ENCODE peak calls at places on chromosomes 16 and 17, in six cellular contexts. E is right lobe of liver, L is A549, B is heart left ventricle, Z is suprapubic skin, Q is adrenal gland. W is an unnamed sample.

GRCh38 chr17:75683467-75684041 is 16.4 kb downstream of the SAP30BP start:
- DNase-seq in E (no peak), L (peak), B (no peak), Z (no peak), Q (no peak), W (peak)

GRCh38 chr17:60678118-60678444 is 430 bp downstream of the BCAS3 start:
- DNase-seq in E (no peak), L (no peak), B (no peak), Z (no peak), Q (no peak), W (peak)

GRCh38 chr17:41058741-41059140 is 1.2 kb downstream of the KRTAP2-3 start:
- DNase-seq in E (no peak), L (peak), B (no peak), Z (no peak), Q (no peak), W (no peak)

GRCh38 chr16:66888647-66889615 is 8.6 kb downstream of the PDP2 start:
- DNase-seq in E (no peak), L (no peak), B (no peak), Z (no peak), Q (no peak), W (no peak)

GRCh38 chr16:52404546-52404945 is 142.4 kb downstream of the TOX3 start:
- DNase-seq in E (no peak), L (no peak), B (no peak), Z (no peak), Q (no peak), W (no peak)

GRCh38 chr17:20121359-20122235 is 112.4 kb downstream of the SPECC1 start:
- DNase-seq in E (no peak), L (peak), B (no peak), Z (no peak), Q (peak), W (peak)

GRCh38 chr17:45385331-45385997 is 47.2 kb downstream of the ARHGAP27 start:
- DNase-seq in E (peak), L (peak), B (peak), Z (peak), Q (peak), W (peak)

GRCh38 chr17:82882715-82883446 is 43.1 kb upstream of the ZNF750 start:
- DNase-seq in E (no peak), L (no peak), B (peak), Z (no peak), Q (peak), W (no peak)

GRCh38 chr16:52569296-52569695 is 22.4 kb upstream of the TOX3 start:
- DNase-seq in E (no peak), L (no peak), B (no peak), Z (no peak), Q (no peak), W (no peak)

GRCh38 chr17:45971698-45972141 is 27.3 kb upstream of the STH start:
- DNase-seq in E (no peak), L (no peak), B (no peak), Z (no peak), Q (no peak), W (no peak)

GRCh38 chr16:3389663-3390338 is 11.0 kb downstream of the ZSCAN32 start:
- DNase-seq in E (no peak), L (no peak), B (no peak), Z (no peak), Q (no peak), W (no peak)

GRCh38 chr16:52597772-52598483 is 51.0 kb upstream of the TOX3 start:
- DNase-seq in E (no peak), L (no peak), B (no peak), Z (no peak), Q (no peak), W (no peak)

GRCh38 chr17:38463451-38463858 is 35.2 kb downstream of the ARHGAP23 start:
- DNase-seq in E (no peak), L (no peak), B (peak), Z (no peak), Q (peak), W (no peak)

GRCh38 chr16:15482068-15482747 is 47.8 kb downstream of the BMERB1 start:
- DNase-seq in E (peak), L (peak), B (no peak), Z (no peak), Q (peak), W (peak)

GRCh38 chr17:82461827-82462524 is 3.4 kb downstream of the NARF start:
- DNase-seq in E (peak), L (no peak), B (no peak), Z (no peak), Q (no peak), W (no peak)

GRCh38 chr17:77391668-77392375 is 251.1 kb downstream of the SEC14L1 start:
- DNase-seq in E (no peak), L (peak), B (no peak), Z (peak), Q (no peak), W (peak)

GRCh38 chr16:68668266-68668665 is 23.2 kb downstream of the CDH3 start:
- DNase-seq in E (no peak), L (no peak), B (no peak), Z (no peak), Q (no peak), W (no peak)

GRCh38 chr17:18005496-18005895 is 32.8 kb downstream of the DRC3 start:
- DNase-seq in E (no peak), L (no peak), B (no peak), Z (no peak), Q (no peak), W (no peak)

GRCh38 chr16:48421741-48422140 is 36.5 kb upstream of the SIAH1 start:
- DNase-seq in E (no peak), L (no peak), B (no peak), Z (no peak), Q (no peak), W (no peak)

GRCh38 chr16:72068930-72069329 is 5.9 kb downstream of the HPR start:
- DNase-seq in E (no peak), L (no peak), B (no peak), Z (no peak), Q (no peak), W (no peak)

GRCh38 chr17:19335951-19336631 is 26.4 kb downstream of the B9D1 start:
- DNase-seq in E (no peak), L (no peak), B (no peak), Z (no peak), Q (no peak), W (no peak)

GRCh38 chr17:3960764-3961163 is 3.5 kb downstream of the ATP2A3 start:
- DNase-seq in E (no peak), L (no peak), B (no peak), Z (no peak), Q (peak), W (no peak)

GRCh38 chr16:22189473-22190168 is 16.5 kb upstream of the EEF2K start:
- DNase-seq in E (peak), L (no peak), B (peak), Z (peak), Q (peak), W (no peak)

GRCh38 chr17:48014603-48015037 is 23.0 kb downstream of the COPZ2 start:
- DNase-seq in E (no peak), L (no peak), B (no peak), Z (no peak), Q (no peak), W (no peak)

GRCh38 chr17:3378321-3378720 is 7.8 kb downstream of the OR3A2 start:
- DNase-seq in E (no peak), L (no peak), B (no peak), Z (no peak), Q (no peak), W (no peak)

GRCh38 chr17:13833921-13834320 is 232.2 kb upstream of the HS3ST3A1 start:
- DNase-seq in E (no peak), L (no peak), B (no peak), Z (no peak), Q (no peak), W (no peak)

GRCh38 chr17:55451203-55451641 is 29.6 kb upstream of the MMD start:
- DNase-seq in E (no peak), L (peak), B (no peak), Z (no peak), Q (no peak), W (no peak)

GRCh38 chr16:4298761-4299522 is 16.9 kb upstream of the GLIS2 start:
- DNase-seq in E (no peak), L (peak), B (peak), Z (peak), Q (peak), W (peak)

GRCh38 chr16:57533618-57534336 is 2.6 kb downstream of the CCDC102A start:
- DNase-seq in E (peak), L (no peak), B (peak), Z (peak), Q (no peak), W (no peak)

GRCh38 chr17:76384987-76385891 is 830 bp downstream of the SPHK1 start:
- DNase-seq in E (no peak), L (peak), B (peak), Z (peak), Q (no peak), W (peak)

GRCh38 chr17:19339341-19339815 is 23.1 kb downstream of the B9D1 start:
- DNase-seq in E (no peak), L (no peak), B (no peak), Z (no peak), Q (peak), W (no peak)

GRCh38 chr17:81909966-81910839 is 996 bp downstream of the PCYT2 start:
- DNase-seq in E (peak), L (no peak), B (no peak), Z (no peak), Q (no peak), W (peak)

GRCh38 chr16:24834459-24835335 is 11.1 kb upstream of the SLC5A11 start:
- DNase-seq in E (no peak), L (peak), B (no peak), Z (no peak), Q (no peak), W (no peak)

GRCh38 chr16:30183961-30184429 is 593 bp downstream of the CORO1A start:
- DNase-seq in E (peak), L (no peak), B (peak), Z (peak), Q (peak), W (no peak)
- TF ChIP-seq POLR2A in E (no peak), L (no peak), B (no peak), Z (no peak), Q (no peak), W (no peak)

GRCh38 chr17:32341141-32341856 is 674 bp downstream of the C17orf75 start:
- DNase-seq in E (no peak), L (peak), B (no peak), Z (no peak), Q (peak), W (no peak)
- TF ChIP-seq POLR2A in E (no peak), L (no peak), B (no peak), Z (no peak), Q (no peak), W (no peak)

DNA sequence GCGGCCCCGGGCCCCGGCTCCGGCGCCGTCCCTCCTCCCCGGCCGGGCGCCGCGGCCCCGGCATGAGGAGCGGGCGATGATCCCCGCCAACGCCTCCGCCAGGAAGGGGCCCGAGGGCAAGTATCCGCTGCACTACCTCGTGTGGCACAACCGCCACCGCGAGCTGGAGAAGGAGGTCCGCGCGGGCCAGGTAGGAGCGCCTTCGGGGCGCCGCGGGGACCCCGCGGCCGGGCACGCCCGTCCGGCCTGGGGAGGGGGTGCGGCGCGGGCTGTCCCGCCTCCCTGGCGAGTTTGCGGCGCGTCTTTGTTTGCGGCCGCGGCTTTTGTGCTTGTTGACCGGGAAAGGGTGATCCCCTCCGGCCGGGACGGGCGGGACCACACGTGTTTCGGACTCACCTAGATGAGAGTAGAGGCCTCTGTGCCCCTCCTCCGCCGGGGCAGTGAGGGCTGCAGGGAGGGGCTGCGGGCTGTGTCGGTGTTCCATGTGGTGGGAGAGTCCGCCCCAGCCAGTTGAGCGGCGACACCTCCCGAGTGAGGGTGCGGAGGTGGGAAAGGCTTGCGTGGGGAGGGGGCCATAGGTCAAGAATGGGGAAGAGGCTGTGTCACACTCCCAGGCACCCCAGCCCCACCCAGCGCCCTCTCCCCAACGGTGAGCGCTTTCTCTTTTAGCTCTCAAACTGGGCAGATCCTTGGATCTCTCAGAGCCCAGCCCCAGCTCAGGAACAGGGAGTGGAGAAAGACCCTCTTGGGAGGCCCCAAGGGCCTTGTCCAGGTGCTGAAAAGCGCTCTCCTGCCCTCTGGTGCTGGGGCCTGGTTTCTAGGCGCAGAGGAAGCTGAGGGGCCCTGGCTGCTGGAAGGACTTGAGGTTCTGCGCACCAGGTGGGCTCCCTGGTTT is 861 bp downstream of the ANKRD13B start:
- DNase-seq in E (no peak), L (peak), B (peak), Z (no peak), Q (peak), W (no peak)
- TF ChIP-seq POLR2A in E (no peak), L (peak), B (no peak), Z (no peak), Q (no peak), W (no peak)

GRCh38 chr17:7574176-7574953 is 5.1 kb upstream of the CD68 start:
- DNase-seq in E (peak), L (no peak), B (no peak), Z (no peak), Q (no peak), W (no peak)

GRCh38 chr17:7575481-7575883 is 4.0 kb upstream of the CD68 start:
- DNase-seq in E (no peak), L (no peak), B (no peak), Z (no peak), Q (no peak), W (no peak)

GRCh38 chr17:7572338-7572587 is 7.2 kb upstream of the CD68 start:
- DNase-seq in E (peak), L (no peak), B (no peak), Z (no peak), Q (no peak), W (no peak)

GRCh38 chr17:7572588-7573323 is 6.7 kb upstream of the CD68 start:
- DNase-seq in E (peak), L (peak), B (peak), Z (peak), Q (peak), W (peak)

DNA sequence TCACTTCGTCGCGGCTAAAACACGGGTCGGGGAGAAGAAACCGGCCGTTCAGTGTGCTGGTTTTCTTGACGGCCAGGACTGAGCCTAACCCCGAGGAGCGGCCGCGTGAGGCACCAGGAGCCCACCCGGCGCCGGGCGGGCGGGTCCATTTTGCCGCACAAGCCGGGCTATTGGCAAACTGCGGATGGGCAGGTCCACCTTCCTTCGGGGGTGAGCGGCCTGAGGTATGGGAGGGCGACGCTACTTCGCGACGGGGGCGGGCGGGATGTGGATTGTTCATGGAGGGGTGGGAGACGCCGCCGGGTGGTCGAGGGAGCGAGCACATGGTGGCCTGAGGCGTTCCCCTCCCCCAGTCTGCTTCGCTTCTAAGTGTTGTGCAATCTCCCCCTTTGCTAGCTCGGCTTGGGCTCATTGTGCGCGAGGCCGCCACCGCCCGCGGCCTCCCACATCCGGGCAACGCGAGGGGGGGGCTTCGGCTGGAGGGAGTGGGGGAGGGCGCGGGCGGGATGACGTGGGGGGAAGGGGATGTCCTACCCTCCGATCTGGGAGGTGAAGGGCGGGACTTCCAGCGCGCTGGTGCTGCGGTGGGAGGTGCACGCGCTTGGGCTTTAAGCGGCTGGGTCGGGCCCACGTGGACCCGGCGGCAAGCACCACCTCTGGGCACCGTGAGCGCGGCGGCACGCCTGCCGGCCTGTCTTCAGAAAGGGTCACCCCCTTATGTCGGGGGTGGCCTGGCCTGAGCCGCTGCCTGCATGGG is 5.9 kb upstream of the CD68 start:
- DNase-seq in E (peak), L (peak), B (peak), Z (peak), Q (peak), W (peak)
- TF ChIP-seq POLR2A in E (peak), L (no peak), B (peak), Z (peak), Q (peak), W (peak)

GRCh38 chr16:49757744-49758069 is 98.2 kb downstream of the ZNF423 start:
- DNase-seq in E (no peak), L (no peak), B (no peak), Z (no peak), Q (no peak), W (no peak)

GRCh38 chr16:49754495-49755290 is 101.2 kb downstream of the ZNF423 start:
- DNase-seq in E (no peak), L (no peak), B (no peak), Z (no peak), Q (peak), W (no peak)

GRCh38 chr16:49755716-49756115 is 100.2 kb downstream of the ZNF423 start:
- DNase-seq in E (no peak), L (no peak), B (no peak), Z (no peak), Q (no peak), W (no peak)

GRCh38 chr16:49755291-49755611 is 100.7 kb downstream of the ZNF423 start:
- DNase-seq in E (no peak), L (peak), B (no peak), Z (no peak), Q (no peak), W (no peak)

DNA sequence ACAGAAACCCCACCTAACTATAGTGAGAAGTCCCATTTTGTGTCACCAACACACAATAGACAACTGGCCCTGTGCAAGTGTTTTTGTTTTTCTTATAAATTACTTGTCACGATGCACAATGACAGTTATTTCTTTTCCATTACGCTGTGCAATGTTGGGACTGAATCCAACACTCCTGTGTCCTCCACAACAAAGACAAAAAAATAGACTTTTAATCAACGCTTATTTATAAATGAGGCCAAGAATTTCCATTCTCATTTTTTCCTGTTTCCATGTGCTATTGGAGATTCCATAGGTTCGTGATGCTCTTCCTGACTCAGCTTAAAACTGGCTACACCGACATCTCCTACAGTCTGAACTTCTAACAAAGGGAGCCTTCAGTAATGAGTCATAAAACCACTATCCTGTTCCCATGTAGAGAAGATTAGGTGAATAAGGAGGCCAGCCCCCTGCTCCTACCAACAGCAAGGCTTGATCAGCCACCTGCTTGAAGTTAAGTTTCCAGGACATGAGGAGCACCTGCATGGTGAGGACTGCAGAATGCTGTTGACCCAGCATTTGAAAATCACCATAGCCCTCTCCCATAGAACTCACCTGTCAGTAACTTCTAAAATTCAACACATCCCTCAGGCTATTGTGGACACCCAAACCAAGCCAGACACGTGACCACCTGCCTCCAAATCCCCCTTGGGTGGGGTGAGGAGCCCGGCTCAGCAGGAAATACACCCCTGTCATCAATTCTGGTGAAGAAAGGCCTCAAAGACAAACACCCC is 98.8 kb downstream of the ZNF423 start:
- DNase-seq in E (no peak), L (no peak), B (no peak), Z (no peak), Q (no peak), W (no peak)
- TF ChIP-seq POLR2A in E (no peak), L (no peak), B (no peak), Z (no peak), Q (no peak), W (no peak)

DNA sequence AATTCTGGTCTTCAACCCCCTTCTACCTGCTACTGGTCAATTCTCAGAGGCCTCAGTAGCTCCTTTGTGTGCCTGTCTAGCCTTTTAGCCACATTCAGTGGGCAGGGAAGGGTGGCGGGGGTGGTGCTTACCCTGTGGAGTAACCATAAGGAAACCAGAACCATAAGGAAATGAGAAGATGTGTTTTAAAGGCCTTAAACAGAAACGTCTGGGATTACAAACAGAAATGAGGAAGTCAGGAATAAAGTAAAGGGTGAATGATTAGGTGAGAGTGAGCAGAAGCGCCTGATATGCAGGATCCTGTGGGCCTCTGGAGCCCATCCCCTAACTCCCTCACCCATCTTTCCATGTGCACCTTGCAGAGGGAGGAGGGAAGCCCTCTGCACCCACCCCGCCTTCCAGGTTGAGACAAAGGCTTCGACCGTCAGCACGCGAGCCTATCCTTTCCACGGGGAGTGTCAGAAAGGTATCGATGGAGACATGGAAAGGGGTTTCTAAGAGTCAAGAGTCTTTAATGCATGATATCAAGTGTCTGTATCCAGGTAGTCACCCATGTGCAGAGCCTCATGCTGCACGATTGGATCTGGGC is 20.4 kb downstream of the KIAA0513 start:
- DNase-seq in E (peak), L (no peak), B (no peak), Z (no peak), Q (no peak), W (no peak)
- TF ChIP-seq POLR2A in E (no peak), L (no peak), B (no peak), Z (no peak), Q (no peak), W (no peak)

W was measured in H54.